ENCODE peak calls at places on chromosome X, in four cellular contexts. I is MM.1S; L is H9; H is CD8-positive, alpha-beta memory T cell. R is an unnamed sample.

GRCh38 chrX:49155243-49155899 is 7.2 kb upstream of the MAGIX start:
- DNase-seq in H (peak), L (peak), I (peak), R (peak)

GRCh38 chrX:54794795-54795194 is 3.3 kb downstream of the ITIH6 start:
- DNase-seq in H (no peak), I (no peak), L (no peak), R (no peak)

GRCh38 chrX:48833531-48834138 is 1.8 kb downstream of the PCSK1N start:
- DNase-seq in H (no peak), L (no peak), I (no peak), R (no peak)

GRCh38 chrX:41475166-41475565 is 28.0 kb downstream of the NYX start:
- DNase-seq in I (no peak), H (no peak), L (peak), R (no peak)

GRCh38 chrX:3520458-3520857 is 174.0 kb upstream of the MXRA5 start:
- DNase-seq in L (no peak), I (no peak), H (no peak), R (no peak)

GRCh38 chrX:17057209-17057608 is 110.8 kb downstream of the REPS2 start:
- DNase-seq in I (no peak), L (no peak), H (no peak), R (no peak)

GRCh38 chrX:131854586-131854985 is 168.5 kb upstream of the STK26 start:
- DNase-seq in H (peak), I (no peak), L (no peak), R (peak)

GRCh38 chrX:50747471-50747900 is 66.5 kb downstream of the SHROOM4 start:
- DNase-seq in L (no peak), H (no peak), I (no peak), R (peak)

GRCh38 chrX:12446342-12447075 is 308.2 kb downstream of the FRMPD4 start:
- DNase-seq in H (no peak), L (no peak), I (no peak), R (no peak)

GRCh38 chrX:137929951-137930350 is 364.0 kb downstream of the ZIC3 start:
- DNase-seq in I (no peak), H (no peak), L (no peak), R (no peak)

GRCh38 chrX:31516492-31516891 is 444.7 kb upstream of the FTHL17 start:
- DNase-seq in H (no peak), L (no peak), I (no peak), R (no peak)

GRCh38 chrX:93242897-93243296 is 430.5 kb downstream of the NAP1L3 start:
- DNase-seq in I (no peak), L (no peak), H (no peak), R (no peak)

GRCh38 chrX:68880846-68881513 is 52.2 kb downstream of the EFNB1 start:
- DNase-seq in H (no peak), I (no peak), L (peak), R (no peak)

GRCh38 chrX:20857746-20858145 is 516.5 kb upstream of the CNKSR2 start:
- DNase-seq in H (no peak), I (no peak), L (no peak), R (peak)

GRCh38 chrX:68462197-68462596 is 28.9 kb upstream of the OPHN1 start:
- DNase-seq in L (no peak), H (no peak), I (no peak), R (no peak)

GRCh38 chrX:129658429-129658828 is 3.7 kb upstream of the APLN start:
- DNase-seq in L (no peak), I (no peak), H (no peak), R (no peak)

GRCh38 chrX:16666541-16666940 is 16.6 kb downstream of the S100G start:
- DNase-seq in L (no peak), I (no peak), H (no peak), R (peak)

GRCh38 chrX:48507246-48507645 is 1.5 kb upstream of the PORCN start:
- DNase-seq in H (no peak), L (no peak), I (no peak), R (no peak)

GRCh38 chrX:124462931-124463330 is 116.6 kb downstream of the SH2D1A start:
- DNase-seq in L (no peak), H (no peak), I (no peak), R (no peak)

GRCh38 chrX:2502668-2503519 is 2.1 kb upstream of the DHRSX start:
- DNase-seq in L (no peak), H (no peak), I (no peak), R (peak)

GRCh38 chrX:15056044-15056443 is 182.8 kb downstream of the MOSPD2 start:
- DNase-seq in I (no peak), L (no peak), H (no peak), R (no peak)

GRCh38 chrX:152814048-152814447 is 16.5 kb downstream of the CETN2 start:
- DNase-seq in L (no peak), H (no peak), I (no peak), R (no peak)

GRCh38 chrX:123993326-123993725 is 31.8 kb downstream of the STAG2 start:
- DNase-seq in I (no peak), H (no peak), L (no peak), R (no peak)

GRCh38 chrX:40646489-40647306 is 663 bp downstream of the CXorf38 start:
- DNase-seq in I (peak), L (no peak), H (no peak), R (no peak)

GRCh38 chrX:41334866-41335589 is 1.1 kb downstream of the DDX3X start:
- DNase-seq in I (peak), H (peak), L (peak), R (peak)

GRCh38 chrX:129748265-129748664 is 9.5 kb downstream of the XPNPEP2 start:
- DNase-seq in I (no peak), H (no peak), L (no peak), R (no peak)

GRCh38 chrX:10884246-10884645 is 226.9 kb upstream of the HCCS start:
- DNase-seq in H (no peak), I (no peak), L (no peak), R (peak)

GRCh38 chrX:45992402-45993123 is 552.7 kb downstream of the ZNF674 start:
- DNase-seq in L (no peak), H (no peak), I (no peak), R (no peak)

GRCh38 chrX:8083276-8083675 is 87.8 kb downstream of the VCX2 start:
- DNase-seq in H (no peak), L (no peak), I (no peak), R (peak)

GRCh38 chrX:88416002-88416401 is 331.0 kb upstream of the CPXCR1 start:
- DNase-seq in H (no peak), L (no peak), I (no peak), R (no peak)

GRCh38 chrX:136405126-136405525 is 82.6 kb upstream of the BRS3 start:
- DNase-seq in H (no peak), I (no peak), L (no peak), R (no peak)

GRCh38 chrX:134544614-134545255 is 84.8 kb downstream of the HPRT1 start:
- DNase-seq in I (no peak), L (peak), H (no peak), R (no peak)

GRCh38 chrX:69314436-69315348 is 149.4 kb upstream of the PJA1 start:
- DNase-seq in I (no peak), H (no peak), L (no peak), R (no peak)

GRCh38 chrX:11967986-11968385 is 170.3 kb upstream of the FRMPD4 start:
- DNase-seq in I (no peak), H (no peak), L (no peak), R (no peak)

GRCh38 chrX:106935175-106935574 is 15.0 kb downstream of the CLDN2 start:
- DNase-seq in I (no peak), L (no peak), H (no peak), R (peak)

GRCh38 chrX:106931831-106932491 is 11.8 kb downstream of the CLDN2 start:
- DNase-seq in H (no peak), L (no peak), I (no peak), R (no peak)

GRCh38 chrX:106932492-106932923 is 12.3 kb downstream of the CLDN2 start:
- DNase-seq in I (no peak), H (no peak), L (no peak), R (no peak)

GRCh38 chrX:106933538-106933961 is 13.3 kb downstream of the CLDN2 start:
- DNase-seq in I (no peak), L (no peak), H (no peak), R (no peak)

DNA sequence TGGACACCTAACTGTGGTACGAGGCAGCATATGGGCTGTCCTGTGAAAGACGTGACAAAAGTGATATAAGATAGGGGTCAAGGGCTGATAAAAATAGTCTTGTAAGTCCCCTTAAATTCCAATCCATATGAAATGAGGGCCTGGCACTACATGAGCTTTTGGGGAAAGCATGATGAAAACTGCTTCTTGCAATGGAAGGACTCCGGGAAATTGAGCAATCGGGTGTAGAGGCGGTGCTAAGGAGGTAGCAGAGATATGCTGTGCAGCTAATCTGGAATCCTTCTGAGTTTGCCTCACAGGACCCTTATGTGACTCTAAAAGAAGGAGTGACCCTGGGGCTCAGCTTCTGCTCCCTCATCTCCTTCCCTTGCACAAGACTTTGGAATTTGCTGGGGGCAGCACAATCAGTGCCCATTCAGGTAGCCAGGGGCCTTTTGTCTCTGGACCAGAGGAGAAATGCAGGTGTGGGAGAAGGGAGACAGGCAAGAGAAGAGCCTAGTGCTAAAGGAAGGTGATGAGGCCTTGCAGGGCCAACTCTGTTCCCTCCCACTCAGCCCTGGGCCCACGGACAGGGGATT is 12.8 kb downstream of the CLDN2 start:
- DNase-seq in L (no peak), H (no peak), I (no peak), R (no peak)
- H3K27ac ChIP-seq in L (no peak), H (no peak), I (no peak), R (no peak)

GRCh38 chrX:53422915-53423268 is 219 bp downstream of the RIBC1 start:
- DNase-seq in I (no peak), H (no peak), L (no peak), R (no peak)
- H3K27ac ChIP-seq in I (peak), H (peak), L (no peak), R (peak)

GRCh38 chrX:110157444-110157843 is 154.5 kb downstream of the TMEM164 start:
- DNase-seq in L (no peak), H (no peak), I (no peak), R (no peak)

GRCh38 chrX:110159865-110160264 is 157.0 kb downstream of the TMEM164 start:
- DNase-seq in I (peak), L (no peak), H (no peak), R (no peak)

GRCh38 chrX:110162131-110162530 is 155.8 kb downstream of the AMMECR1 start:
- DNase-seq in L (no peak), I (no peak), H (no peak), R (no peak)

GRCh38 chrX:110161361-110161686 is 156.6 kb downstream of the AMMECR1 start:
- DNase-seq in I (no peak), H (no peak), L (no peak), R (no peak)

DNA sequence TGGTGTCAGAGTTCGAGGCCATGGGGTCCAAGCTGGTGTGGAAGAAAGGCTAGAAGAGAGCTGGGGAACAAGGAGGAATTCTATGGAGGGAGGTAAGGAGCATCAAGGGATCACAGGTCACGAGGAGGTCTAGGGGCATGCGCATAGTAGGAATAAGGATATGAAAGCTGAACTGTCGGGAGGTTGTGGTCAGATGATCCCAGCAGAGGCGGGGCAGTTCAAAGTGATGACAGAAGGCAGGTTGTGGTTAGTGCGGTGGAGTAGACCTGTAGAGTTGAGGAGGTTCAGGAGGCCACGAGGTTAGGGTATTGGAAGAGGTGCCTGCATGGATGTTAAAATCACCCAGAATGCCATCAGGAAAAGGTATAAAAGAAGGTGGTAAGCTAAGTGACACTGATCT is 156.3 kb downstream of the TMEM164 start:
- DNase-seq in I (peak), L (no peak), H (no peak), R (no peak)
- H3K27ac ChIP-seq in I (peak), L (no peak), H (no peak), R (no peak)

DNA sequence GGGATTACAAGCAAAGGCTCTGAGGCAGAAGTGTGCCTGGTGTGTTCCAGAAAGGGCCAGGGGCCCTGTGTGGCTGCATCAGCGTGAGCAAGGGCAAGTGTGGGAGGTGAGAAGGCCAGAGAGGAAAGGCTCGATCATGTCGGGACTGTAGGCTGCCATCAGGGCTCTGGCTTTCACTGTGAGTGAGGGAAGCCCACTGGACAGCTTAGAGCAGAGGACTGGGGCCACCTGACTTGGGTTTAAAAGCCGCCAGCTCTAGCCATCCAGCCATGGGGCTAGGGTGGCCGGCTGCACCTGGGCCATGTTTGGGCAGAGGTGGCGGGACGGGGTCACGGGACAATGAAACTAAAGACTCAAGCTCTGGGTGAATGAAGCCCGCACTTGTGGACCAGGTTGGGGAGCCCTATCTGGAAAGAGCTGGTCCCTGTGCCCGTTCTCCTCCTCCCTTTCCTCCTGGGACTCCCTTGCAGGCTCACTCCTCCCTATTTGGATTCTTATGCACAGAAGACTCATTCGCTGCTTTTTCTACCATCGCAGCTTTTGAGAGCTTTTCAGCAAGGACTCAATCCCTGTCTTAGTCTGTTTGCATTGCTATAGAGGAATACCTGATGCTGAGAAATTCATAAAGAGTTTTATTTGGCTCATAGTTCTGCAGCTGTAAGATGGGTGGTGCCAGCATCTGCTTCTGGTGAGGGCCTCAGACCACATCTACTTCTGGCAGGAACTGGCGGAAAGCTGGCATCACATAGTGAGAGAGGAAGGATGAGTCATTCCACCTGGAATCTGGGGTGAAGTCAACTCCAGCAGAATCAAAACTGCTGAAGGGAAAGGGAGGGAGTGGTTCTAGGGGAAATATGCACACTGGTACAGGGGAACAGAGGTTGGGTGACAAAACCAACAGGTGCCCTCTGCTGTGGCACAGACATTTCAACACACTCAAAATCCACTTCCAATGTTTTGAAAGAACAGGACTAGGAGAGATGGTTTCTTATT is 15.3 kb downstream of the CTAG1B start:
- DNase-seq in I (no peak), H (no peak), L (no peak), R (peak)
- H3K27ac ChIP-seq in I (no peak), H (no peak), L (no peak), R (no peak)

GRCh38 chrX:130829526-130830515 is 73.2 kb downstream of the ENOX2 start:
- DNase-seq in L (no peak), H (no peak), I (no peak), R (no peak)

GRCh38 chrX:130828641-130829040 is 74.4 kb downstream of the ENOX2 start:
- DNase-seq in I (no peak), L (no peak), H (no peak), R (no peak)

GRCh38 chrX:130830599-130831346 is 72.2 kb downstream of the ENOX2 start:
- DNase-seq in L (no peak), I (no peak), H (no peak), R (no peak)

GRCh38 chrX:130826249-130826648 is 76.8 kb downstream of the ENOX2 start:
- DNase-seq in L (no peak), H (no peak), I (no peak), R (no peak)

DNA sequence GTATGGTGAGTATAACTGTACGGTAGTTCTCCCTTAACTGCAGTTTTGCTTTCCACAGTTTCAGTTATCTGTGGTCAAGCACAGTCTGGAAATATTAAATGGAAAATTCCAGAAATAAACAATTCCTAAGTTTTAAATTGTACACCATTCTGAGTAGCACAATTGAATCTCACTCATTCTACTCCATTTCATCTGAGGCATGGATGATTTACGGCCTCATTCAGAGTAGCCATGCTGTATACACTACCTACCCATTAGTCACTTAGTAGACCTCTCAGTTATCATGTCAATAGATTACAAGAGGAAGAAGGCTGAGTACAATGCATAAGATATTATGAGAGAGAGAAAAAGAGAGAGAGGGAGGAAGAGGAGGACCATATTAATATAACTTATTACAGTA is 77.5 kb downstream of the ENOX2 start:
- DNase-seq in H (no peak), L (no peak), I (no peak), R (no peak)
- H3K27ac ChIP-seq in H (no peak), L (no peak), I (no peak), R (no peak)

DNA sequence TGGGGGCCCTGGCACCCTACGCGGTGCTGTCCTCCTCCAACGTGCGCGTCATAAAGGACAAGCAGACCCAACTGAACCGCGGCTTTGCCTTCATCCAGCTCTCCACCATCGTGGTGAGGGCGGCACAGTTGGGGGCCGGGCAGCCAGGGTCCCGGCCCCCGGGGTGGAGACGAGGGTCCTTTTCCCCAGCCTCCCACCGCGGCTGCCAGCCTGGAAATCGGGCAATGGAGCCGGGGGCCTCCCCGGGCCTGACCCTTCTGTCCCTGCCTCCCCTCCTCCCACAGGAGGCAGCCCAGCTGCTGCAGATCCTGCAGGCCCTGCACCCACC is 13.7 kb upstream of the UBA1 start:
- DNase-seq in H (no peak), I (no peak), L (no peak), R (no peak)
- H3K27ac ChIP-seq in H (no peak), I (no peak), L (no peak), R (no peak)

GRCh38 chrX:101417981-101418841 is 10.2 kb downstream of the HNRNPH2 start:
- DNase-seq in I (no peak), H (peak), L (peak), R (peak)

GRCh38 chrX:101417190-101417589 is 9.2 kb downstream of the HNRNPH2 start:
- DNase-seq in H (no peak), I (no peak), L (no peak), R (no peak)

GRCh38 chrX:101416691-101417090 is 8.7 kb downstream of the HNRNPH2 start:
- DNase-seq in H (no peak), I (no peak), L (no peak), R (no peak)

GRCh38 chrX:101415180-101416130 is 7.4 kb downstream of the HNRNPH2 start:
- DNase-seq in H (peak), I (peak), L (peak), R (peak)

DNA sequence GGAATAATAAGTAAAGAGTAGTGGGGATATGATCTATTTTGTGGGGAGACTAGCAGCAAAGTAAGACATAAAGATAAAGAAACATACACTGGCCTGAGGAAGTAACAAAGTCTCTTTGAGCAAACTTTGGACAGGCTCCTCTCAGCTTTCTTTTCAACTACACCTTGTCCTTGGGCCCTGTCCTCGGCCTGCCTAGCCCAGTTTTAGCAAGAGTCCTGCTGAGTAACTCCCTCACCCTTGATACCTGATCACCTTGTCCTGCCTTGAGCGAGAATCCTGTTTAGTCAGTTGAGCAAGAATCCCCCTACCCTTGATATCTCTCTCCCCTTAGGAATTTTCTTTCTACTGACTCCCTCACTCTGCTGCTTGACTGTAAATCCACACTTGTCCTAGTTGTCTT is 11.5 kb downstream of the HNRNPH2 start:
- DNase-seq in H (no peak), L (no peak), I (no peak), R (no peak)
- H3K27ac ChIP-seq in H (no peak), L (no peak), I (no peak), R (no peak)

R was measured in A673.